ENCODE peak calls at places on chromosomes 12 and 14, in ten cellular contexts. Q is neural crest cell; Y is hepatocyte; G is GM06990; U is CD4-positive, alpha-beta T cell; I is pancreas; J is fibroblast of the aortic adventitia; E is LNCaP clone FGC; A is WERI-Rb-1; O is OCI-LY7. H is an unnamed sample.

GRCh38 chr12:2431810-2432209 is 363.0 kb upstream of the FKBP4 start:
- DNase-seq in Q (no peak), U (no peak), G (no peak), I (no peak), A (no peak), E (no peak), Y (no peak), O (no peak), J (peak; percentile 49), H (no peak)

GRCh38 chr12:52019123-52019770 is 12.5 kb downstream of the TAMALIN start:
- DNase-seq in G (no peak), O (no peak), I (peak; percentile 67), U (no peak), A (no peak), J (no peak), E (no peak), Q (no peak), Y (no peak), H (no peak)

GRCh38 chr14:68523994-68524725 is 268.7 kb downstream of the ZFP36L1 start:
- DNase-seq in I (peak; percentile 53), Q (no peak), A (no peak), O (no peak), U (no peak), G (no peak), J (peak; percentile 77), E (no peak), Y (no peak), H (no peak)

GRCh38 chr12:24853588-24853987 is 95.3 kb downstream of the BCAT1 start:
- DNase-seq in J (peak; percentile 66), E (no peak), U (no peak), Y (no peak), A (no peak), O (no peak), G (no peak), I (no peak), Q (no peak), H (no peak)

GRCh38 chr14:77139022-77139421 is 2.6 kb downstream of the ZDHHC22 start:
- DNase-seq in A (no peak), I (no peak), Q (no peak), E (no peak), Y (no peak), O (no peak), U (no peak), G (no peak), J (no peak), H (no peak)

GRCh38 chr14:89146291-89146690 is 270.7 kb downstream of the FOXN3 start:
- DNase-seq in Q (no peak), E (no peak), I (no peak), U (no peak), A (no peak), Y (no peak), G (no peak), O (no peak), J (peak; percentile 27), H (no peak)

GRCh38 chr12:89962648-89963047 is 254.0 kb upstream of the ATP2B1 start:
- DNase-seq in U (no peak), G (no peak), J (no peak), A (no peak), Y (no peak), O (peak; percentile 32), Q (no peak), I (no peak), E (peak; percentile 87), H (no peak)

GRCh38 chr12:115740586-115741155 is 536.8 kb downstream of the MED13L start:
- DNase-seq in G (no peak), O (no peak), Y (no peak), Q (no peak), U (no peak), J (no peak), I (no peak), E (peak; percentile 96), A (no peak), H (no peak)

GRCh38 chr12:103771466-103771865 is 69.6 kb downstream of the NT5DC3 start:
- DNase-seq in O (no peak), E (no peak), Q (peak; percentile 18), G (no peak), A (peak; percentile 41), J (peak; percentile 53), Y (peak; percentile 49), U (no peak), I (no peak), H (no peak)

GRCh38 chr14:92600318-92601053 is 86.9 kb downstream of the RIN3 start:
- DNase-seq in U (no peak), A (no peak), Q (no peak), I (no peak), J (peak; percentile 58), Y (no peak), E (no peak), O (no peak), G (no peak), H (no peak)

GRCh38 chr12:71438670-71439361 is 782 bp upstream of the LGR5 start:
- DNase-seq in U (no peak), Q (no peak), O (no peak), G (no peak), Y (peak; percentile 23), A (peak; percentile 18), I (no peak), E (no peak), J (peak; percentile 26), H (no peak)

GRCh38 chr14:77542349-77543239 is 44.0 kb upstream of the ISM2 start:
- DNase-seq in E (peak; percentile 31), J (peak; percentile 34), G (peak; percentile 24), Q (no peak), I (no peak), U (no peak), O (peak; percentile 33), Y (peak; percentile 19), A (no peak), H (no peak)

GRCh38 chr14:75283884-75284563 is 5.4 kb downstream of the FOS start:
- DNase-seq in E (no peak), Y (peak; percentile 55), A (no peak), J (peak; percentile 58), G (no peak), O (no peak), Q (no peak), I (no peak), U (no peak), H (no peak)

GRCh38 chr14:76920572-76921175 is 94.5 kb downstream of the LRRC74A start:
- DNase-seq in G (no peak), Q (no peak), Y (peak; percentile 59), J (no peak), I (peak; percentile 46), O (no peak), E (no peak), A (no peak), U (no peak), H (no peak)

GRCh38 chr12:100752841-100753240 is 41.7 kb upstream of the ANO4 start:
- DNase-seq in Y (no peak), E (no peak), Q (no peak), G (no peak), A (no peak), O (no peak), I (no peak), J (peak; percentile 3), U (no peak), H (no peak)

GRCh38 chr12:47361389-47362031 is 281.8 kb upstream of the AMIGO2 start:
- DNase-seq in U (peak; percentile 39), E (no peak), A (no peak), J (no peak), O (peak; percentile 79), G (peak; percentile 26), Y (no peak), Q (no peak), I (no peak), H (no peak)
- TF ChIP-seq CTCF in U (no peak), E (no peak), A (no peak), J (no peak), O (peak; percentile 63), G (peak; percentile 21), Y (no peak), Q (no peak), I (no peak), H (no peak)

DNA sequence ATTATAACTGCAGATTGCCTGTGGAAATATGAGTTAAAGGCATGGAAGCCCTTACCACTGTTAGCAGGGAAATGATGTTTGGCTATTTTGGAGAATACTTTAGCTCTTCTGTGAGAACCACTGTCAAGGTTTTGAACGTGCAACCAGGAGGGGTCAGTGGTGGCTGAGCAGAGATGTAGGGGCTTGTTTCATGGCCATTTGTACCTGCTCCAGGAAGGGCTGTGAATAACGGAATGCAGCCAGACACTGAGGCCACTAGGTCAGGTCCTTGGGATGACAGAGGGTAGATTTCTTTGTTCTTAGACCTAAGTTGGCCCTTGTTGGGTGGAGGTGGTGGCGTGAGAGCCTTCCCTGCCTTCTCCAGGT is 8.3 kb downstream of the TRAF3 start:
- DNase-seq in A (no peak), J (no peak), E (no peak), I (no peak), Q (no peak), Y (no peak), O (no peak), G (no peak), U (no peak), H (no peak)
- TF ChIP-seq CTCF in A (peak; percentile 22), J (no peak), E (no peak), I (no peak), Q (no peak), Y (peak; percentile 7), O (peak; percentile 16), G (peak; percentile 29), U (no peak), H (no peak)

GRCh38 chr12:5556033-5556614 is 124.2 kb downstream of the NTF3 start:
- DNase-seq in Y (no peak), Q (peak; percentile 18), G (no peak), E (no peak), U (no peak), O (peak; percentile 53), J (no peak), I (no peak), A (peak; percentile 51), H (no peak)
- TF ChIP-seq CTCF in Y (peak; percentile 16), Q (peak; percentile 59), G (peak; percentile 55), E (peak; percentile 43), U (no peak), O (peak; percentile 86), J (no peak), I (no peak), A (peak; percentile 64), H (peak; percentile 61)

GRCh38 chr14:90457191-90457590 is 60.4 kb downstream of the CALM1 start:
- DNase-seq in J (no peak), Q (no peak), E (no peak), U (no peak), G (no peak), I (no peak), A (no peak), O (no peak), Y (no peak), H (no peak)

GRCh38 chr14:90460136-90460535 is 63.3 kb downstream of the CALM1 start:
- DNase-seq in O (no peak), E (no peak), G (no peak), Q (no peak), A (no peak), I (no peak), Y (no peak), J (no peak), U (no peak), H (peak; percentile 20)

GRCh38 chr14:90458536-90458935 is 61.7 kb downstream of the CALM1 start:
- DNase-seq in Q (no peak), A (no peak), J (no peak), O (no peak), I (no peak), Y (no peak), E (peak; percentile 23), G (no peak), U (no peak), H (peak; percentile 51)

GRCh38 chr14:90464481-90464880 is 67.7 kb downstream of the CALM1 start:
- DNase-seq in O (no peak), I (no peak), Y (no peak), U (no peak), J (no peak), G (no peak), A (no peak), Q (no peak), E (no peak), H (no peak)

GRCh38 chr14:90461425-90461824 is 64.6 kb downstream of the CALM1 start:
- DNase-seq in E (no peak), G (no peak), Q (no peak), A (no peak), I (no peak), O (no peak), Y (no peak), U (no peak), J (no peak), H (peak; percentile 24)
- TF ChIP-seq CTCF in E (peak; percentile 9), G (peak; percentile 4), Q (no peak), A (peak; percentile 20), I (no peak), O (no peak), Y (no peak), U (no peak), J (no peak), H (no peak)